ENCODE peak calls at places on chromosomes 6 and 20, in nine cellular contexts. D is adipocyte, P is H1, W is IMR-90, L is astrocyte, N is neural progenitor cell, S is PC-3, U is fibroblast of lung, C is H9. E is an unnamed sample.

GRCh38 chr20:37384683-37385174 is 38.8 kb downstream of the SRC start:
- DNase-seq in D (peak; percentile 77), P (no peak), W (peak; percentile 38), L (no peak), N (peak; percentile 82), S (peak; percentile 62), U (peak; percentile 49), C (peak; percentile 68), E (peak; percentile 55)

GRCh38 chr6:143060806-143061596 is at the start of gene AIG1:
- DNase-seq in D (no peak), P (no peak), W (no peak), L (peak; percentile 57), N (peak; percentile 85), S (no peak), U (no peak), C (peak; percentile 69), E (peak; percentile 79)

GRCh38 chr6:158938811-158939254 is 61.2 kb downstream of the RSPH3 start:
- DNase-seq in D (peak; percentile 43), P (no peak), W (no peak), L (no peak), N (peak; percentile 20), S (no peak), U (no peak), C (peak; percentile 71), E (peak; percentile 82)

GRCh38 chr6:18533793-18534192 is 146.6 kb downstream of the RNF144B start:
- DNase-seq in D (no peak), P (no peak), W (no peak), L (no peak), N (no peak), S (no peak), U (no peak), C (no peak), E (no peak)

GRCh38 chr6:159378361-159378760 is 209.2 kb downstream of the FNDC1 start:
- DNase-seq in D (peak; percentile 3), P (no peak), W (no peak), L (no peak), N (no peak), S (no peak), U (no peak), C (no peak), E (no peak)

GRCh38 chr20:17610566-17611289 is 40.9 kb downstream of the DSTN start:
- DNase-seq in D (no peak), P (no peak), W (no peak), L (no peak), N (no peak), S (no peak), U (no peak), C (peak; percentile 28), E (peak; percentile 80)

GRCh38 chr6:131129657-131130545 is 5.4 kb upstream of the AKAP7 start:
- DNase-seq in D (peak; percentile 21), P (no peak), W (no peak), L (no peak), N (no peak), S (peak; percentile 15), U (no peak), C (no peak), E (no peak)

GRCh38 chr20:15895560-15896084 is 677.6 kb downstream of the KIF16B start:
- DNase-seq in D (no peak), P (no peak), W (no peak), L (no peak), N (no peak), S (no peak), U (no peak), C (no peak), E (no peak)

GRCh38 chr6:111730835-111731234 is 125.2 kb upstream of the TRAF3IP2 start:
- DNase-seq in D (no peak), P (no peak), W (no peak), L (no peak), N (peak; percentile 63), S (no peak), U (peak; percentile 52), C (no peak), E (no peak)

GRCh38 chr20:21229163-21229562 is 74.0 kb upstream of the XRN2 start:
- DNase-seq in D (peak; percentile 20), P (no peak), W (peak; percentile 15), L (peak; percentile 17), N (no peak), S (peak; percentile 86), U (no peak), C (no peak), E (no peak)

GRCh38 chr6:32668226-32668747 is 1.8 kb upstream of the HLA-DQB1 start:
- DNase-seq in D (no peak), P (no peak), W (peak; percentile 19), L (no peak), N (peak; percentile 46), S (peak; percentile 74), U (no peak), C (peak; percentile 54), E (peak; percentile 45)

GRCh38 chr20:4216142-4216735 is 200.9 kb upstream of the RNF24 start:
- DNase-seq in D (peak; percentile 33), P (no peak), W (peak; percentile 38), L (peak; percentile 91), N (no peak), S (no peak), U (no peak), C (no peak), E (no peak)

GRCh38 chr6:78909391-78909790 is 42.0 kb downstream of the IRAK1BP1 start:
- DNase-seq in D (peak; percentile 92), P (no peak), W (peak; percentile 53), L (no peak), N (no peak), S (no peak), U (peak; percentile 72), C (no peak), E (no peak)

GRCh38 chr6:19301980-19302379 is 535.2 kb upstream of the ID4 start:
- DNase-seq in D (peak; percentile 34), P (no peak), W (peak; percentile 24), L (peak; percentile 78), N (peak; percentile 40), S (peak; percentile 81), U (peak; percentile 59), C (no peak), E (no peak)

GRCh38 chr6:118680452-118681095 is 29.2 kb upstream of the CEP85L start:
- DNase-seq in D (no peak), P (no peak), W (no peak), L (no peak), N (no peak), S (no peak), U (no peak), C (no peak), E (no peak)

GRCh38 chr6:31497595-31498476 is at the start of gene MICB:
- DNase-seq in D (peak; percentile 89), P (peak; percentile 56), W (peak; percentile 68), L (peak; percentile 69), N (peak; percentile 94), S (peak; percentile 92), U (peak; percentile 68), C (peak; percentile 96), E (peak; percentile 91)

GRCh38 chr20:8131598-8132014 is 460 bp upstream of the PLCB1 start:
- DNase-seq in D (no peak), P (no peak), W (peak; percentile 51), L (no peak), N (no peak), S (peak; percentile 21), U (peak; percentile 45), C (no peak), E (no peak)

GRCh38 chr6:101613556-101613955 is 220.0 kb downstream of the GRIK2 start:
- DNase-seq in D (no peak), P (no peak), W (no peak), L (no peak), N (no peak), S (no peak), U (no peak), C (no peak), E (no peak)

GRCh38 chr6:101614774-101615173 is 221.3 kb downstream of the GRIK2 start:
- DNase-seq in D (peak; percentile 60), P (peak; percentile 61), W (peak; percentile 87), L (peak; percentile 82), N (peak; percentile 54), S (peak; percentile 46), U (peak; percentile 15), C (no peak), E (no peak)
- H3K9ac ChIP-seq in D (no peak overlapping the region), P (no peak overlapping the region), W (no peak overlapping the region), L (no peak overlapping the region), N (no peak overlapping the region), S (no peak overlapping the region), U (no peak overlapping the region), C (no peak overlapping the region), E (no peak overlapping the region)

GRCh38 chr6:28982476-28983266 is 22.4 kb downstream of the ZNF311 start:
- DNase-seq in D (peak; percentile 74), P (no peak), W (peak; percentile 67), L (peak; percentile 53), N (peak; percentile 55), S (peak; percentile 75), U (peak; percentile 72), C (no peak), E (no peak)
- H3K9ac ChIP-seq in D (peak overlapping the region; percentile 68), P (no peak overlapping the region), W (peak overlapping the region; percentile 63), L (peak overlapping the region; percentile 73), N (no peak overlapping the region), S (peak overlapping the region; percentile 55), U (no peak overlapping the region), C (peak overlapping the region; percentile 13), E (no peak overlapping the region)

GRCh38 chr6:38910207-38910606 is 138.4 kb upstream of the GLP1R start:
- DNase-seq in D (no peak), P (no peak), W (no peak), L (no peak), N (no peak), S (no peak), U (no peak), C (no peak), E (no peak)

GRCh38 chr6:38915205-38915925 is 133.2 kb upstream of the GLP1R start:
- DNase-seq in D (no peak), P (no peak), W (no peak), L (no peak), N (no peak), S (no peak), U (no peak), C (no peak), E (no peak)

GRCh38 chr6:38907264-38907663 is 141.3 kb upstream of the GLP1R start:
- DNase-seq in D (no peak), P (no peak), W (no peak), L (no peak), N (no peak), S (no peak), U (no peak), C (no peak), E (no peak)

GRCh38 chr6:38909020-38909730 is 139.4 kb upstream of the GLP1R start:
- DNase-seq in D (no peak), P (no peak), W (no peak), L (no peak), N (no peak), S (peak; percentile 5), U (peak; percentile 1), C (no peak), E (no peak)

GRCh38 chr6:38912378-38912777 is 136.2 kb upstream of the GLP1R start:
- DNase-seq in D (no peak), P (no peak), W (no peak), L (no peak), N (no peak), S (no peak), U (no peak), C (no peak), E (no peak)
- H3K9ac ChIP-seq in D (no peak overlapping the region), P (no peak overlapping the region), W (no peak overlapping the region), L (no peak overlapping the region), N (no peak overlapping the region), S (no peak overlapping the region), U (no peak overlapping the region), C (no peak overlapping the region), E (no peak overlapping the region)

DNA sequence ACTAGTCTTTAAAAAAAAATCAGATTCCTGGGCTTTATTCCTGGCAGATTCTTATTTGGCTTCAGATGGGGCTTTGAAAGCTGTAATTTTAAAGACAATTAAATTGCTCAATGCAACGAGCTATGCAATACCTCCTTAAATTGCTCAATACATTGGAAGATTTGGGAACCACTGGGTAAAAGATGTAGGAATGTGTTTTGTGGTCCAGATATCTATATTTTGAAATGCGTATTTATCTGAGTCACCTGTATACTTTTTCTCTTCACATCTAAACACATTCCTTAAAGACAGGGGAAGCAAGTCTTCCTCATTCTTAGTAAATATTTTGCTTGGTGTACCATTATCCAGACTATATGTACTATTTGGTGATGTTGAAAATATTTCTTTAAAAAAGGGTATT is 29.6 kb upstream of the MAP7 start:
- DNase-seq in D (no peak), P (no peak), W (peak; percentile 66), L (no peak), N (no peak), S (no peak), U (peak; percentile 58), C (no peak), E (no peak)
- H3K9ac ChIP-seq in D (no peak overlapping the region), P (no peak overlapping the region), W (no peak overlapping the region), L (no peak overlapping the region), N (no peak overlapping the region), S (no peak overlapping the region), U (no peak overlapping the region), C (no peak overlapping the region), E (no peak overlapping the region)

E was measured in colonic mucosa.